ENCODE peak calls at places on chromosome 19, in nine cellular contexts. One of them, this sample, is unnamed.

GRCh38 chr19:18833141-18833476 is 1.4 kb downstream of the UPF1 start:
- DNase-seq in DND-41: no peak
- DNase-seq in heart right ventricle: no peak
- DNase-seq in thoracic aorta: no peak
- DNase-seq in naive thymus-derived CD4-positive, alpha-beta T cell: no peak
- DNase-seq in lower lobe of right lung: no peak
- DNase-seq in heart left ventricle: no peak
- DNase-seq in pancreas: no peak
- DNase-seq in suprapubic skin: no peak
- DNase-seq in this sample: no peak

GRCh38 chr19:38736413-38737280 is 7.6 kb downstream of the CAPN12 start:
- DNase-seq in DND-41: peak; percentile 27
- DNase-seq in lower lobe of right lung: peak; percentile 84
- DNase-seq in heart right ventricle: peak; percentile 39
- DNase-seq in naive thymus-derived CD4-positive, alpha-beta T cell: peak; percentile 69
- DNase-seq in pancreas: peak; percentile 88
- DNase-seq in heart left ventricle: no peak
- DNase-seq in thoracic aorta: no peak
- DNase-seq in suprapubic skin: no peak
- DNase-seq in this sample: peak; percentile 82

GRCh38 chr19:11624064-11624463 is 26.8 kb downstream of the ZNF627 start:
- DNase-seq in suprapubic skin: no peak
- DNase-seq in heart right ventricle: no peak
- DNase-seq in heart left ventricle: no peak
- DNase-seq in thoracic aorta: no peak
- DNase-seq in DND-41: no peak
- DNase-seq in naive thymus-derived CD4-positive, alpha-beta T cell: no peak
- DNase-seq in lower lobe of right lung: no peak
- DNase-seq in pancreas: no peak
- DNase-seq in this sample: no peak

GRCh38 chr19:1483067-1483978 is 4.3 kb upstream of the C19orf25 start:
- DNase-seq in suprapubic skin: no peak
- DNase-seq in pancreas: no peak
- DNase-seq in heart left ventricle: no peak
- DNase-seq in DND-41: no peak
- DNase-seq in heart right ventricle: no peak
- DNase-seq in lower lobe of right lung: peak; percentile 46
- DNase-seq in thoracic aorta: no peak
- DNase-seq in naive thymus-derived CD4-positive, alpha-beta T cell: no peak
- DNase-seq in this sample: no peak

GRCh38 chr19:8396563-8397203 is 6.5 kb downstream of the RAB11B start:
- DNase-seq in thoracic aorta: no peak
- DNase-seq in lower lobe of right lung: peak; percentile 79
- DNase-seq in naive thymus-derived CD4-positive, alpha-beta T cell: peak; percentile 72
- DNase-seq in heart left ventricle: peak; percentile 66
- DNase-seq in suprapubic skin: no peak
- DNase-seq in pancreas: peak; percentile 70
- DNase-seq in heart right ventricle: peak; percentile 79
- DNase-seq in DND-41: peak; percentile 75
- DNase-seq in this sample: no peak

GRCh38 chr19:4870025-4870700 is 2.7 kb upstream of the PLIN3 start:
- DNase-seq in thoracic aorta: peak; percentile 60
- DNase-seq in pancreas: no peak
- DNase-seq in heart right ventricle: peak; percentile 30
- DNase-seq in naive thymus-derived CD4-positive, alpha-beta T cell: no peak
- DNase-seq in heart left ventricle: peak; percentile 46
- DNase-seq in suprapubic skin: no peak
- DNase-seq in DND-41: no peak
- DNase-seq in lower lobe of right lung: peak; percentile 65
- DNase-seq in this sample: no peak

GRCh38 chr19:20840371-20840770 is 64.3 kb downstream of the ZNF66 start:
- DNase-seq in thoracic aorta: no peak
- DNase-seq in lower lobe of right lung: no peak
- DNase-seq in pancreas: no peak
- DNase-seq in naive thymus-derived CD4-positive, alpha-beta T cell: no peak
- DNase-seq in suprapubic skin: no peak
- DNase-seq in heart left ventricle: no peak
- DNase-seq in heart right ventricle: no peak
- DNase-seq in DND-41: no peak
- DNase-seq in this sample: no peak

GRCh38 chr19:32330149-32330548 is 15.3 kb upstream of the ZNF507 start:
- DNase-seq in heart left ventricle: no peak
- DNase-seq in pancreas: no peak
- DNase-seq in naive thymus-derived CD4-positive, alpha-beta T cell: no peak
- DNase-seq in thoracic aorta: no peak
- DNase-seq in suprapubic skin: no peak
- DNase-seq in heart right ventricle: no peak
- DNase-seq in lower lobe of right lung: no peak
- DNase-seq in DND-41: no peak
- DNase-seq in this sample: no peak

GRCh38 chr19:45406957-45407375 is 522 bp downstream of the POLR1G start:
- DNase-seq in heart left ventricle: no peak
- DNase-seq in DND-41: no peak
- DNase-seq in thoracic aorta: no peak
- DNase-seq in suprapubic skin: no peak
- DNase-seq in naive thymus-derived CD4-positive, alpha-beta T cell: no peak
- DNase-seq in lower lobe of right lung: no peak
- DNase-seq in pancreas: no peak
- DNase-seq in heart right ventricle: no peak
- DNase-seq in this sample: no peak

GRCh38 chr19:7874080-7874856 is at the start of gene PRR36:
- DNase-seq in suprapubic skin: no peak
- DNase-seq in thoracic aorta: no peak
- DNase-seq in DND-41: peak; percentile 53
- DNase-seq in naive thymus-derived CD4-positive, alpha-beta T cell: no peak
- DNase-seq in heart left ventricle: peak; percentile 52
- DNase-seq in heart right ventricle: no peak
- DNase-seq in pancreas: peak; percentile 84
- DNase-seq in lower lobe of right lung: peak; percentile 79
- DNase-seq in this sample: no peak

GRCh38 chr19:49165111-49165750 is 7.6 kb downstream of the TRPM4 start:
- DNase-seq in naive thymus-derived CD4-positive, alpha-beta T cell: no peak
- DNase-seq in thoracic aorta: no peak
- DNase-seq in DND-41: no peak
- DNase-seq in heart right ventricle: no peak
- DNase-seq in heart left ventricle: peak; percentile 79
- DNase-seq in suprapubic skin: no peak
- DNase-seq in pancreas: no peak
- DNase-seq in lower lobe of right lung: no peak
- DNase-seq in this sample: no peak

GRCh38 chr19:48713041-48713863 is 6.3 kb downstream of the MAMSTR start:
- DNase-seq in naive thymus-derived CD4-positive, alpha-beta T cell: no peak
- DNase-seq in pancreas: no peak
- DNase-seq in thoracic aorta: no peak
- DNase-seq in lower lobe of right lung: no peak
- DNase-seq in heart left ventricle: no peak
- DNase-seq in heart right ventricle: no peak
- DNase-seq in suprapubic skin: no peak
- DNase-seq in DND-41: peak; percentile 28
- DNase-seq in this sample: no peak

GRCh38 chr19:10432736-10433130 is 12.4 kb downstream of the PDE4A start:
- DNase-seq in lower lobe of right lung: no peak
- DNase-seq in naive thymus-derived CD4-positive, alpha-beta T cell: no peak
- DNase-seq in suprapubic skin: no peak
- DNase-seq in thoracic aorta: no peak
- DNase-seq in heart left ventricle: no peak
- DNase-seq in DND-41: no peak
- DNase-seq in pancreas: peak; percentile 62
- DNase-seq in heart right ventricle: peak; percentile 34
- DNase-seq in this sample: no peak

DNA sequence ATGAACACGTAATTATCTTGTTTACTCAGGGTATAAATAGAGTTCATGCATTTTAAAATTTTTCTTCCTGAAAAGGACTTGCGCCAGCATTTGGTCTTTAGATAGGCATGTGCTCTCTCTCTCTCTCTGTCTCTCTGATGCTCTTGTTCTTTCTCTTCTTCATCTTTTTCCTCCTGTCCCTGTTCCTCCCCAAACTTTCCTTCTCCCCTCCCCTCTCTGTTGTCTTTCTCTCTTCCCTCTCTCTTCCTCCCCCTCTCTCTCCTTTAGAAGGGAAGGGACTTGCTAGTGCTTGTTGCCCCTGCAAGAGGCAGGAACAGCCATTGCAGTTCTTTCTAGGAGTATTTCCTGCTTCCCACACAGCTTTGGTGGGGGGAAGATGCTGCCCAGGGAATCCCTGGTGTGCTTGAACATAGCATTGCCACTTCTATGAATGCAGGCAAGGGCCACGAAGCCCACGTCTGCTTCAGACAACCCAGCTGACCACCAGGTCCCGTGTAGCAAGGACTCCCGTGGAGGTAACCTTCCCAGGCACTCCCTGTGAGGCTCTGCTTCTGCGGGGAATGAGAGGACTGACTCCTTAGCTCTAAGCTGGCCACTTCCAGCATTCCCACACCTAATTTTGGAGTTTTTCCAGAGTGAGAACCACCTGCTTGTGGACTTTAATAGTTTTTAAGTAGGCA is 6.9 kb upstream of the ZNF536 start:
- DNase-seq in DND-41: no peak
- DNase-seq in pancreas: no peak
- DNase-seq in naive thymus-derived CD4-positive, alpha-beta T cell: no peak
- DNase-seq in heart left ventricle: no peak
- DNase-seq in thoracic aorta: no peak
- DNase-seq in suprapubic skin: no peak
- DNase-seq in lower lobe of right lung: no peak
- DNase-seq in heart right ventricle: no peak
- DNase-seq in this sample: no peak
- H3K9me3 ChIP-seq in DND-41: no peaks in the 10 kb centered on the region
- H3K9me3 ChIP-seq in pancreas: no peaks in the 10 kb centered on the region
- H3K9me3 ChIP-seq in naive thymus-derived CD4-positive, alpha-beta T cell: no peaks in the 10 kb centered on the region
- H3K9me3 ChIP-seq in heart left ventricle: no peaks in the 10 kb centered on the region
- H3K9me3 ChIP-seq in thoracic aorta: no peaks in the 10 kb centered on the region
- H3K9me3 ChIP-seq in suprapubic skin: no peaks in the 10 kb centered on the region
- H3K9me3 ChIP-seq in lower lobe of right lung: no peaks in the 10 kb centered on the region
- H3K9me3 ChIP-seq in heart right ventricle: no peaks in the 10 kb centered on the region
- H3K9me3 ChIP-seq in this sample: no peaks in the 10 kb centered on the region

GRCh38 chr19:51927859-51928258 is 587 bp downstream of the ZNF613 start:
- DNase-seq in heart right ventricle: no peak
- DNase-seq in lower lobe of right lung: no peak
- DNase-seq in naive thymus-derived CD4-positive, alpha-beta T cell: no peak
- DNase-seq in DND-41: no peak
- DNase-seq in suprapubic skin: no peak
- DNase-seq in heart left ventricle: no peak
- DNase-seq in thoracic aorta: no peak
- DNase-seq in pancreas: no peak
- DNase-seq in this sample: no peak

GRCh38 chr19:51926784-51927741 is at the start of gene ZNF613:
- DNase-seq in lower lobe of right lung: peak; percentile 90
- DNase-seq in thoracic aorta: peak; percentile 52
- DNase-seq in DND-41: peak; percentile 90
- DNase-seq in heart right ventricle: peak; percentile 86
- DNase-seq in suprapubic skin: peak; percentile 90
- DNase-seq in heart left ventricle: peak; percentile 93
- DNase-seq in pancreas: peak; percentile 87
- DNase-seq in naive thymus-derived CD4-positive, alpha-beta T cell: peak; percentile 75
- DNase-seq in this sample: peak; percentile 93

GRCh38 chr19:51926426-51926783 is 867 bp upstream of the ZNF613 start:
- DNase-seq in naive thymus-derived CD4-positive, alpha-beta T cell: no peak
- DNase-seq in suprapubic skin: no peak
- DNase-seq in thoracic aorta: no peak
- DNase-seq in lower lobe of right lung: no peak
- DNase-seq in heart right ventricle: no peak
- DNase-seq in DND-41: no peak
- DNase-seq in heart left ventricle: no peak
- DNase-seq in pancreas: no peak
- DNase-seq in this sample: no peak

GRCh38 chr19:51931921-51932320 is 4.6 kb downstream of the ZNF613 start:
- DNase-seq in lower lobe of right lung: no peak
- DNase-seq in heart right ventricle: no peak
- DNase-seq in thoracic aorta: no peak
- DNase-seq in naive thymus-derived CD4-positive, alpha-beta T cell: no peak
- DNase-seq in heart left ventricle: no peak
- DNase-seq in pancreas: no peak
- DNase-seq in DND-41: no peak
- DNase-seq in suprapubic skin: no peak
- DNase-seq in this sample: no peak
- H3K9me3 ChIP-seq in lower lobe of right lung: peaks cover 55% of the 10 kb centered on the region
- H3K9me3 ChIP-seq in heart right ventricle: peaks cover 54% of the 10 kb centered on the region
- H3K9me3 ChIP-seq in thoracic aorta: peaks cover 30% of the 10 kb centered on the region
- H3K9me3 ChIP-seq in naive thymus-derived CD4-positive, alpha-beta T cell: peaks cover 48% of the 10 kb centered on the region
- H3K9me3 ChIP-seq in heart left ventricle: peaks cover 2% of the 10 kb centered on the region
- H3K9me3 ChIP-seq in pancreas: no peaks in the 10 kb centered on the region
- H3K9me3 ChIP-seq in DND-41: peaks cover 26% of the 10 kb centered on the region
- H3K9me3 ChIP-seq in suprapubic skin: peaks cover 12% of the 10 kb centered on the region
- H3K9me3 ChIP-seq in this sample: peaks cover 20% of the 10 kb centered on the region

GRCh38 chr19:53546766-53547541 is 9.0 kb downstream of the ZNF331 start:
- DNase-seq in heart right ventricle: no peak
- DNase-seq in DND-41: no peak
- DNase-seq in naive thymus-derived CD4-positive, alpha-beta T cell: no peak
- DNase-seq in lower lobe of right lung: no peak
- DNase-seq in thoracic aorta: no peak
- DNase-seq in heart left ventricle: no peak
- DNase-seq in pancreas: no peak
- DNase-seq in suprapubic skin: no peak
- DNase-seq in this sample: no peak
- H3K9me3 ChIP-seq in heart right ventricle: no peaks in the 10 kb centered on the region
- H3K9me3 ChIP-seq in DND-41: no peaks in the 10 kb centered on the region
- H3K9me3 ChIP-seq in naive thymus-derived CD4-positive, alpha-beta T cell: no peaks in the 10 kb centered on the region
- H3K9me3 ChIP-seq in lower lobe of right lung: no peaks in the 10 kb centered on the region
- H3K9me3 ChIP-seq in thoracic aorta: no peaks in the 10 kb centered on the region
- H3K9me3 ChIP-seq in heart left ventricle: no peaks in the 10 kb centered on the region
- H3K9me3 ChIP-seq in pancreas: no peaks in the 10 kb centered on the region
- H3K9me3 ChIP-seq in suprapubic skin: no peaks in the 10 kb centered on the region
- H3K9me3 ChIP-seq in this sample: no peaks in the 10 kb centered on the region

GRCh38 chr19:56746367-56746766 is 74.8 kb upstream of the ZNF835 start:
- DNase-seq in thoracic aorta: no peak
- DNase-seq in suprapubic skin: no peak
- DNase-seq in naive thymus-derived CD4-positive, alpha-beta T cell: no peak
- DNase-seq in lower lobe of right lung: no peak
- DNase-seq in DND-41: no peak
- DNase-seq in heart left ventricle: no peak
- DNase-seq in pancreas: no peak
- DNase-seq in heart right ventricle: no peak
- DNase-seq in this sample: no peak

GRCh38 chr19:56748443-56748842 is 76.9 kb upstream of the ZNF835 start:
- DNase-seq in lower lobe of right lung: no peak
- DNase-seq in suprapubic skin: no peak
- DNase-seq in DND-41: peak; percentile 8
- DNase-seq in naive thymus-derived CD4-positive, alpha-beta T cell: no peak
- DNase-seq in pancreas: no peak
- DNase-seq in heart left ventricle: no peak
- DNase-seq in heart right ventricle: no peak
- DNase-seq in thoracic aorta: no peak
- DNase-seq in this sample: no peak

GRCh38 chr19:56751078-56751489 is 79.5 kb upstream of the ZNF835 start:
- DNase-seq in pancreas: no peak
- DNase-seq in heart right ventricle: no peak
- DNase-seq in lower lobe of right lung: no peak
- DNase-seq in suprapubic skin: no peak
- DNase-seq in naive thymus-derived CD4-positive, alpha-beta T cell: no peak
- DNase-seq in thoracic aorta: no peak
- DNase-seq in DND-41: no peak
- DNase-seq in heart left ventricle: no peak
- DNase-seq in this sample: no peak

DNA sequence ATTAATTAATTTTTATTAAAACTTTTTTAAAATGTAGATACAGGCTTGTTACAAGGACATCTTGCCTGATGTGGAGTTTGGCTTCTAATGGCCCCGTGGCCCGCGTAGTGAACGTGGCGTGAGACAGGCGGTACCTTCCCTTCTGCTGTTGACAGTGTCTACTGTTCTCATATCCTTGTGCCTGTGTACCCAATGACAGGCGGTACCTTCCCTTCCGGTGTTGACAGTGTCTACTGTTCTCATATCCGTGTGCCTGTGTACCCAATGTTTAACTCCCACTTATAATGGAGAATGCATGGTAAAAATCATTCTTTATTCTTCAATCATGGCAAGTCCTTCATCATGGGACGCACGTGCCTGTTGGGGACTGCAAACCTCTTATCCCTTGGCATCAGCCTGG is 79.1 kb upstream of the ZNF835 start:
- DNase-seq in heart right ventricle: no peak
- DNase-seq in pancreas: no peak
- DNase-seq in suprapubic skin: no peak
- DNase-seq in heart left ventricle: no peak
- DNase-seq in naive thymus-derived CD4-positive, alpha-beta T cell: no peak
- DNase-seq in thoracic aorta: no peak
- DNase-seq in lower lobe of right lung: no peak
- DNase-seq in DND-41: no peak
- DNase-seq in this sample: no peak
- H3K9me3 ChIP-seq in heart right ventricle: no peaks in the 10 kb centered on the region
- H3K9me3 ChIP-seq in pancreas: no peaks in the 10 kb centered on the region
- H3K9me3 ChIP-seq in suprapubic skin: no peaks in the 10 kb centered on the region
- H3K9me3 ChIP-seq in heart left ventricle: no peaks in the 10 kb centered on the region
- H3K9me3 ChIP-seq in naive thymus-derived CD4-positive, alpha-beta T cell: peaks cover 35% of the 10 kb centered on the region
- H3K9me3 ChIP-seq in thoracic aorta: no peaks in the 10 kb centered on the region
- H3K9me3 ChIP-seq in lower lobe of right lung: no peaks in the 10 kb centered on the region
- H3K9me3 ChIP-seq in DND-41: no peaks in the 10 kb centered on the region
- H3K9me3 ChIP-seq in this sample: no peaks in the 10 kb centered on the region